ENCODE peak calls at places on chromosomes 2 and 18, in five cellular contexts. One of them, this sample, is unnamed.

GRCh38 chr2:241817126-241817820 is 8.3 kb downstream of the NEU4 start:
- DNase-seq in T-helper 1 cell: no peak
- DNase-seq in NCI-H1092 treated with DMSO at 0.1 percent for 48 hours: no peak
- DNase-seq in activated effector memory CD4-positive, alpha-beta T cell treated with anti-CD3 and anti-CD28 coated beads, Interleukin-2, amount 50 U/mL, for 16 hours: peak
- DNase-seq in pancreas: peak
- DNase-seq in this sample: peak

GRCh38 chr18:32889620-32890593 is 117.1 kb upstream of the KLHL14 start:
- DNase-seq in T-helper 1 cell: no peak
- DNase-seq in activated effector memory CD4-positive, alpha-beta T cell treated with anti-CD3 and anti-CD28 coated beads, Interleukin-2, amount 50 U/mL, for 16 hours: no peak
- DNase-seq in NCI-H1092 treated with DMSO at 0.1 percent for 48 hours: no peak
- DNase-seq in pancreas: no peak
- DNase-seq in this sample: no peak

GRCh38 chr18:74497308-74497640 is 1.1 kb downstream of the CNDP2 start:
- DNase-seq in NCI-H1092 treated with DMSO at 0.1 percent for 48 hours: no peak
- DNase-seq in activated effector memory CD4-positive, alpha-beta T cell treated with anti-CD3 and anti-CD28 coated beads, Interleukin-2, amount 50 U/mL, for 16 hours: no peak
- DNase-seq in T-helper 1 cell: no peak
- DNase-seq in pancreas: no peak
- DNase-seq in this sample: no peak

GRCh38 chr2:96103388-96103705 is 13.0 kb downstream of the ADRA2B start:
- DNase-seq in NCI-H1092 treated with DMSO at 0.1 percent for 48 hours: no peak
- DNase-seq in activated effector memory CD4-positive, alpha-beta T cell treated with anti-CD3 and anti-CD28 coated beads, Interleukin-2, amount 50 U/mL, for 16 hours: peak
- DNase-seq in T-helper 1 cell: no peak
- DNase-seq in pancreas: no peak
- DNase-seq in this sample: peak

GRCh38 chr2:189542145-189542882 is 38.3 kb downstream of the SLC40A1 start:
- DNase-seq in activated effector memory CD4-positive, alpha-beta T cell treated with anti-CD3 and anti-CD28 coated beads, Interleukin-2, amount 50 U/mL, for 16 hours: no peak
- DNase-seq in T-helper 1 cell: no peak
- DNase-seq in NCI-H1092 treated with DMSO at 0.1 percent for 48 hours: no peak
- DNase-seq in pancreas: no peak
- DNase-seq in this sample: no peak

GRCh38 chr2:138030459-138030858 is 66.2 kb downstream of the HNMT start:
- DNase-seq in activated effector memory CD4-positive, alpha-beta T cell treated with anti-CD3 and anti-CD28 coated beads, Interleukin-2, amount 50 U/mL, for 16 hours: no peak
- DNase-seq in pancreas: no peak
- DNase-seq in T-helper 1 cell: no peak
- DNase-seq in NCI-H1092 treated with DMSO at 0.1 percent for 48 hours: no peak
- DNase-seq in this sample: no peak

GRCh38 chr2:224584111-224584764 is 925 bp downstream of the CUL3 start:
- DNase-seq in NCI-H1092 treated with DMSO at 0.1 percent for 48 hours: no peak
- DNase-seq in T-helper 1 cell: peak
- DNase-seq in activated effector memory CD4-positive, alpha-beta T cell treated with anti-CD3 and anti-CD28 coated beads, Interleukin-2, amount 50 U/mL, for 16 hours: peak
- DNase-seq in pancreas: peak
- DNase-seq in this sample: no peak

GRCh38 chr2:180573951-180574350 is 406.5 kb upstream of the UBE2E3 start:
- DNase-seq in pancreas: no peak
- DNase-seq in T-helper 1 cell: no peak
- DNase-seq in NCI-H1092 treated with DMSO at 0.1 percent for 48 hours: no peak
- DNase-seq in activated effector memory CD4-positive, alpha-beta T cell treated with anti-CD3 and anti-CD28 coated beads, Interleukin-2, amount 50 U/mL, for 16 hours: no peak
- DNase-seq in this sample: no peak

GRCh38 chr2:99079226-99079625 is 62.3 kb upstream of the C2orf15 start:
- DNase-seq in pancreas: no peak
- DNase-seq in NCI-H1092 treated with DMSO at 0.1 percent for 48 hours: no peak
- DNase-seq in activated effector memory CD4-positive, alpha-beta T cell treated with anti-CD3 and anti-CD28 coated beads, Interleukin-2, amount 50 U/mL, for 16 hours: no peak
- DNase-seq in T-helper 1 cell: no peak
- DNase-seq in this sample: no peak

GRCh38 chr2:128280901-128281321 is 37.8 kb downstream of the HS6ST1 start:
- DNase-seq in pancreas: peak
- DNase-seq in T-helper 1 cell: no peak
- DNase-seq in NCI-H1092 treated with DMSO at 0.1 percent for 48 hours: no peak
- DNase-seq in activated effector memory CD4-positive, alpha-beta T cell treated with anti-CD3 and anti-CD28 coated beads, Interleukin-2, amount 50 U/mL, for 16 hours: peak
- DNase-seq in this sample: no peak

This sample was measured in mesenteric fat pad.